ENCODE peak calls at places on chromosome 1, in four cellular contexts. O, M, T and I are unnamed samples.
A peak's percentile ranks its signal among the peaks of the same experiment; 100 is the strongest.

GRCh38 chr1:51119331-51119730 is 17.3 kb downstream of the C1orf185 start:
- DNase-seq in O (no peak), M (no peak), T (no peak), I (no peak)

GRCh38 chr1:170073893-170074249 is 624 bp downstream of the KIFAP3 start:
- DNase-seq in O (no peak), M (no peak), T (no peak), I (no peak)

GRCh38 chr1:7549693-7550161 is 221.4 kb upstream of the VAMP3 start:
- DNase-seq in O (no peak), M (no peak), T (no peak), I (no peak)

GRCh38 chr1:79550402-79550801 is 543.9 kb upstream of the ADGRL4 start:
- DNase-seq in O (no peak), M (no peak), T (no peak), I (no peak)

GRCh38 chr1:22221233-22221780 is 78.4 kb upstream of the WNT4 start:
- DNase-seq in O (no peak), M (no peak), T (no peak), I (no peak)

GRCh38 chr1:156246762-156247459 is 945 bp downstream of the PAQR6 start:
- DNase-seq in O (peak; percentile 63), M (peak; percentile 59), T (no peak), I (no peak)

GRCh38 chr1:12179111-12179519 is 12.3 kb downstream of the TNFRSF1B start:
- DNase-seq in O (no peak), M (no peak), T (peak; percentile 36), I (no peak)

GRCh38 chr1:56258395-56258794 is 321.0 kb downstream of the PLPP3 start:
- DNase-seq in O (no peak), M (no peak), T (no peak), I (no peak)

DNA sequence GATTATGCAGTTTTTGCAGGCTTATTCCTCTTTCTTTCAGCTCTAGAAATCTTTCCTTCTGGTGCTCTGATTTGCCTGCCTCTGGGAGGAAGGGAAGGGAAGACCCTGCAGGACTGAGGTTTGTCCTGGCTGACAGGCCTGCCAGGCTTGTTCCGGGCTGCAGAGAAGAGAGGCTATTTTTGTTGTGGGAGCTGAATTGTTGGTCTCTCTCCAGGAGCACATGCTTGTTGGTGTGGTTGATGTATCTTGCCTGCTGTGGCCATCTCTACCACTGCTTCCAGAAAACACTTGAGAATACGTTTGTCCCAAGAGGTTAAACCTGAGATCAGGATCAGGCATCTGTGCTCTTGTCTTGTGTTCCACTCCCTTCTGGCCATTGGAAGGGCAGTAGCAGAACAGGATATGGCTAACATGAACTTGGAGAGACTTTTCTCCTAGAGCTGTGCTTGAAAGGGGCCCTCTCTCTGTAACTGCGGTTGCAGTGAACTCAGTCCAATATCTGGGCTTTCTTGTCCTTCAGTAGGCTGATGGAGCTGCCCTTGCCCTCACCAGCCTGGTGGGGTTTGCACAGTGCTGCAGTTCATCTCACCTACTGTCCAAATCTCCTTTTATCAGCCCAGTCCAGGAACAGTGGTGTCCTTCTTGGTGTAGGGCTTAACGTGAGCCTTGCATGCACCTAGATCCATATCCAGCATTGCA is 21.5 kb upstream of the SLC25A34 start:
- DNase-seq in O (no peak), M (no peak), T (no peak), I (no peak)
- TF ChIP-seq ZNF274 in O (no peak), M (no peak), T (no peak), I (no peak)

GRCh38 chr1:224223819-224224714 is 41.0 kb downstream of the DEGS1 start:
- DNase-seq in O (no peak), M (no peak), T (no peak), I (no peak)
- TF ChIP-seq USF2 in O (no peak), M (no peak), T (no peak), I (no peak)

DNA sequence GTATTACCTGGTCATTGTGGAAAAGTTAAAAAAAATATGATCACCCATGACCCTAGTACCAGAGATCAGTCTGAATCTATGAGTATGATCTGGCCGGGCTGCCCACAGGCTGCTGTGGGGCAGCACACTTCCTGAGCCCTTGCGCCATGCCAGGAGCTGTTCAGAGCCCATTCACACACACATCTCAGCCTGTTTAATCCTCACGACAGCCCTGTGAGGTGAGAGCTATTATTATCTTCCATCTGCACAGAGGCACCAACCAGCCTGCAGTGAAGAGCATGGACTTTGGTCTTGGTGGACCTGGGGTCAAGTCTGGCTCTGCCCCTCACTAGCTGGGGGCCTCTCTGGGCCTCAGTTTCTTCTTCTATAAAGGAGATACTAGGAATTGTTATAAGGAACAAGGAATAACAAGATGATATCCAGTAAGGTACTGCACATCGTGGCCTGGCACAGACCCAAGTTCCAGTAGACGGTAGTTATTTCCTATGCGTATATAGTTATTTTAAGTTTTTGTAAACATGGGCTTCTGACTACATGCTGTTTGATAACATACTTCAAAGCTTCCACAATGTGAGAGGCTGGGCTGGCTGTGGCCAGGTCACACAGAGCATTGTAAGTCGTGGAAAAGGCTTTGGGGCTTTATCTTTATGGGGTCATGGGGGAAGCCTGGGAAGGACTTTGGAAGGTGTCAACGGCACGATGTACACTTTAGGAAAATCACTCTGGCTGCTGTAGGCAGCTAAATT is 3.4 kb upstream of the PADI2 start:
- DNase-seq in O (no peak), M (no peak), T (peak; percentile 27), I (no peak)
- H3K4me1 ChIP-seq in O (peaks cover 17% of the 10 kb centered on the region), M (peaks cover 16% of the 10 kb centered on the region), T (peaks cover 26% of the 10 kb centered on the region), I (peaks cover 8% of the 10 kb centered on the region)

DNA sequence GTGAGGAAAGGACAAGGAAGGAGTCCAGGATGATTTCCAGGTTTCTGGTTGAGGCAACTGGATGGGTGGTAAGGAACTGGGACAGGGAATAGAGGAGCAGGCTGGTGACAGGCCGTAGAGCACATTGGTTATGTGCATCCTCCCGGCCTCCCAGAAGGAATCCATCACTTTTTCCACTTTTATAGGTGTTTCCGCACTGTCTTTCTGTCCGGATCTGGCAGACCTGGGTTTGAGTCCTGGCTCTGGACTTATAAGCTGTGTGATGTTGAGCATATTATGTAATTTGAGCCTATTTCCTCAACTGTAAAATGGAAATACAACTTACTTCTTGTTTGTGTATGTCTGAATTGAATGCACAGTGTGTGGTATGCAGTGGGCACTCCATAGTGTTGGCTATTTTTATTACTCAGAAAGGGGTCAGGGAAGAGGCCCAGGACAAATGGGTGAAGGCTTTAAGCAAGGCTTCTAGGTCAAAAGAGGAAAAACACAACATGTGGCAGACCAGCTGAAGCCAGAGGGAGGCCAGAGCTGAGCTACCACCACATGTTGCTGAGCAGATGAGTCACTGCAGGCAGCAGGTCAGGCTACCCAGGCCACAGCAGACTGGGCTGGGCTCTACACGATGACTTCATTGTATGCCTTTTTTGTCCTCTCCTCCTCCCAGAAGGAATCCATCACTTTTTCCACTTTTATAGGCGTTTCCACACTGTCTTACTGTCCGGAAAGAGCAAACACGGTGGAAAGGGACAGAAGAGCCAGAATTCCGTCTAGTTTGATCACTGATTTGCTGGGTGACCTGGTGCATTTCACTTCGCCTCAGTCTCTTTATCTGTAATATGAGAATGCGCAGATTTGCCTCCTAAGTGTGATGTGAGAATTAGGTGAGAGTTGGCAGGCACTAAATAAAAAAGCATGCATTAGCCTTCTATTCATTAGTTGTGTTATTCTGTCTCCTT is 791 bp upstream of the MAST2 start:
- DNase-seq in O (peak; percentile 49), M (peak; percentile 84), T (peak; percentile 84), I (no peak)
- TF ChIP-seq ZNF274 in O (no peak), M (no peak), T (peak; percentile 29), I (no peak)

GRCh38 chr1:64569376-64569775 is 99.4 kb downstream of the CACHD1 start:
- DNase-seq in O (no peak), M (no peak), T (no peak), I (no peak)
- TF ChIP-seq USF2 in O (no peak), M (no peak), T (no peak), I (no peak)